ENCODE peak calls at places on chromosomes 12 and 14, in six cellular contexts. K, C, M, N, L and Q are unnamed samples.

GRCh38 chr14:106831322-106831720 is 1304.9 kb downstream of the TMEM121 start:
- DNase-seq in N (peak), C (peak), K (no peak), L (peak), M (peak), Q (peak)

GRCh38 chr12:38844237-38844636 is 61.2 kb downstream of the CPNE8 start:
- DNase-seq in M (no peak), L (no peak), N (no peak), K (no peak), C (no peak), Q (no peak)

GRCh38 chr12:18430425-18431048 is 169.2 kb downstream of the PIK3C2G start:
- DNase-seq in K (peak), C (no peak), N (no peak), L (no peak), M (no peak), Q (no peak)

GRCh38 chr12:57797938-57798337 is 15.4 kb downstream of the TSFM start:
- DNase-seq in K (no peak), C (no peak), N (no peak), M (no peak), L (no peak), Q (no peak)

GRCh38 chr12:96350982-96351381 is 49.3 kb downstream of the CDK17 start:
- DNase-seq in M (no peak), C (no peak), N (no peak), K (no peak), L (no peak), Q (no peak)

GRCh38 chr14:92964124-92965109 is 41.5 kb downstream of the CHGA start:
- DNase-seq in M (no peak), N (no peak), K (no peak), L (no peak), C (no peak), Q (no peak)

GRCh38 chr12:98594050-98594853 is 766 bp downstream of the SLC25A3 start:
- DNase-seq in N (peak), M (no peak), C (no peak), L (no peak), K (peak), Q (no peak)

GRCh38 chr12:123089631-123090353 is 61.1 kb downstream of the PITPNM2 start:
- DNase-seq in C (no peak), N (no peak), L (no peak), M (no peak), K (no peak), Q (no peak)

GRCh38 chr12:93783827-93784226 is 106.7 kb downstream of the CRADD start:
- DNase-seq in K (peak), L (peak), N (peak), M (peak), C (peak), Q (peak)